ENCODE peak calls at places on chromosomes 1 and 21, in four cellular contexts. D is GM12878, X is HepG2, O is K562. R is an unnamed sample.

GRCh38 chr1:152220166-152221163 is 3.5 kb downstream of the HRNR start:
- DNase-seq in O (no peak), X (no peak), D (no peak), R (no peak)

GRCh38 chr1:151156515-151156819 is at the start of gene TNFAIP8L2:
- DNase-seq in X (no peak), D (peak), O (peak), R (no peak)

GRCh38 chr1:75792091-75792490 is 4.6 kb upstream of the MSH4 start:
- DNase-seq in D (no peak), O (no peak), X (no peak), R (no peak)

GRCh38 chr1:229003233-229004031 is 267.5 kb upstream of the RAB4A start:
- DNase-seq in X (peak), D (no peak), O (peak), R (no peak)

GRCh38 chr1:25610822-25611630 is 5.6 kb upstream of the MAN1C1 start:
- DNase-seq in D (no peak), X (no peak), O (no peak), R (no peak)

GRCh38 chr1:194568610-194569009 is 1382.2 kb upstream of the B3GALT2 start:
- DNase-seq in D (no peak), X (no peak), O (no peak), R (no peak)

GRCh38 chr21:41322496-41323382 is 6.1 kb downstream of the FAM3B start:
- DNase-seq in D (no peak), O (no peak), X (peak), R (no peak)

GRCh38 chr1:178311164-178311563 is 185.6 kb downstream of the CLEC20A start:
- DNase-seq in O (no peak), D (no peak), X (no peak), R (no peak)

GRCh38 chr1:110383311-110383990 is 7.4 kb downstream of the SLC16A4 start:
- DNase-seq in X (no peak), D (no peak), O (no peak), R (no peak)

GRCh38 chr1:14598498-14599172 is at the start of gene KAZN:
- DNase-seq in X (no peak), O (peak), D (no peak), R (peak)

DNA sequence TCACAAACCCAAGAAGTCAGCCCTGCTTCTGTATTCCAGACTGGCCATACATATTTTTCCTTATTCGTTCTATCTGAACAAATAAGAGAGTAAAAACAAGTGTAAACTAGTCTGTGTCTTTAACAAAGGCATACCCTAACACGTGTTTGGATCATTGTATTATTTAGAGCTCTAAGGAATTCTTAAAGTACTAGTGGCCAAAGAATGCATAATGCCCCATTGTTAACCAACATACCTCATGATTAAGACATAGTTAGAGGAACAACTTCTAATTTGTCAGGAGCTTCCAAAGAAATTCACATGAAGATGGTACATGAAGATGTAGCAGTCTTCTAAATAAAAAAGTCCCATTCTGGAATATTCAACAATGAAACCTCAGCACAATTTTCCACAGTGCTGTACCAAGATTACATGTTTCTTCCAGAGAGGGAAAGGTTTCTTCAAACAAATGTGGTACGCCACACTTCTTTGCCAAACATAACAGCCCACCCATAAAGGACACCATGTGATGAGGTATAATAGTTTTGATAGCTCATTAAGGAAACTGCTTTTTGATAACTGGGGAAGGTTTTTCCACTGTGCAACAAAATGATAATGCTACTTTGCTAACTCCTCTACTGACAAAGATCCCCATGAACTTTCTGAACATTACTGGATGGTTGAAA is 5.0 kb downstream of the PALMD start:
- DNase-seq in O (no peak), D (no peak), X (no peak), R (no peak)
- TF ChIP-seq ATF2 in O (no peak), D (no peak), X (no peak), R (no peak)

GRCh38 chr1:17149771-17150170 is 30.5 kb upstream of the PADI2 start:
- DNase-seq in O (no peak), X (no peak), D (no peak), R (no peak)

GRCh38 chr1:17143760-17144159 is 24.5 kb upstream of the PADI2 start:
- DNase-seq in O (no peak), D (no peak), X (no peak), R (no peak)

DNA sequence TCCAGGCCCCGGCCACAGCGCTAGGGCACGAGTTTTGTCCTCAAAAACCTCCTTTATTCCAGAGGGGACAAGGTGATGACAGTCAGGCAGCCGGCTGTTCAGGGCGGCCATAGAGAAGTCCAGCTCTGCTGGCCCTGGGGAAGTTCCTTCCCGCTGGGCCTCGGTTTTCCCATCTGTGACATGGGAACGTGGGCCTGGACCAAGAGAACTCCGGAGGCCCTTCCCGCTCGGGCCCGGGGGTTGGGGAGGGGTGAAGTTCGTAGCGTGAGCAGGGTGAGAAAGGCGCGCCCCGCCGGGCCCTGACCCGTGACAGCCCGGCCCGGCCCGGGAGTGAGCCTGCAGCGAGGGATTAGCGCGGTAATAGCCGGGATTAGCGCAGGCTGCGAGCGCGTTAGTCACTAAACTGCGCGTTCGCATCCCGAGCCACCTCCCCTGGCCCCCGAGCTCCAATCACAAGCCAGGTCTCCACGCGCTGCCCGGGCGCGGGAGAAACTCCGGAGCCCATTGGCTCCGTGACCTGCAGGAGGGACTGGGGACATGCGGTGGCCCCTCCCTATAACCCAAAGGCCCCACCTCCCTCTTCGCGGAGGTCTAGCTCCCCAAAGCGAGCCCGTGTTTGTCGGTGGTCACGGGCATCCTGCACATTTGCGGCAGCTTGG is 29.8 kb upstream of the PADI2 start:
- DNase-seq in D (no peak), O (peak), X (no peak), R (no peak)
- TF ChIP-seq EZH2 in D (no peak), O (no peak), X (no peak), R (no peak)

GRCh38 chr1:30778156-30778978 is 20.8 kb upstream of the LAPTM5 start:
- DNase-seq in X (no peak), D (no peak), O (peak), R (no peak)
- TF ChIP-seq ATF2 in X (no peak), D (no peak), O (no peak), R (no peak)

GRCh38 chr1:116153692-116154031 is 42.5 kb downstream of the MAB21L3 start:
- DNase-seq in X (no peak), D (no peak), O (no peak), R (no peak)

GRCh38 chr1:116152577-116152943 is 41.4 kb downstream of the MAB21L3 start:
- DNase-seq in O (no peak), D (no peak), X (no peak), R (no peak)

GRCh38 chr1:116152950-116153691 is 41.9 kb downstream of the MAB21L3 start:
- DNase-seq in O (no peak), X (peak), D (no peak), R (no peak)

GRCh38 chr1:116157096-116157495 is 45.9 kb downstream of the MAB21L3 start:
- DNase-seq in D (no peak), X (no peak), O (no peak), R (no peak)

GRCh38 chr1:116154536-116154935 is 43.3 kb downstream of the MAB21L3 start:
- DNase-seq in O (no peak), X (no peak), D (no peak), R (no peak)
- TF ChIP-seq EZH2 in O (no peak), X (no peak), D (no peak), R (no peak)

GRCh38 chr1:85340427-85340826 is 64.0 kb upstream of the BCL10 start:
- DNase-seq in X (no peak), O (no peak), D (no peak), R (no peak)
- TF ChIP-seq ATF2 in X (no peak), O (no peak), D (no peak), R (no peak)

DNA sequence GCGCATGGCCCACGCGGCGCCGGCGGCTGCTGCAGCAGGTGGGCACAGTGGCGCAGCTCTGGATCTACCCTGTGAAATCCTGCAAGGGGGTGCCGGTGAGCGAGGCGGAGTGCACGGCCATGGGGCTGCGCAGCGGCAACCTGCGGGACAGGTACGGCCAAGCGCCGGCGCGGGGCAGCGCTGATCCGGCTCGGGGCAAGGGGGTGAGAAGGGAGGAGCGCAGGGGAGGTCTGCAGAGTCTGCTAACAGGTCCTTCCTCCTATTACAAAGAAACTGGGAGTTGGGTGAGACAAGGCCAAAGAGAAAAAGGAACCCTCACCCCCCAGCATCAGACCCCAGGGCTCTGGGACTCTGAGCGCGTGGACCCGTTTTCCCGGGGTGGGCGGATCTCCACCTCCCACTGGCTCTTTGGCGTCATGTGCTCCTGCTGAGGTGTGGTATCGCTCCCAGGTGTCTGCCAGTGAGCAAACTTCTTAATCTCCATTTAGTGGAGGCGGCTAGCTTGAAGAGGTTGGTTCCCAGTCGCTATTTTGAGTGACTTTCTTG is 429 bp downstream of the MTARC1 start:
- DNase-seq in X (peak), O (no peak), D (no peak), R (no peak)
- TF ChIP-seq EZH2 in X (no peak), O (no peak), D (no peak), R (no peak)

GRCh38 chr1:163320891-163321290 is 863 bp upstream of the NUF2 start:
- DNase-seq in X (peak), D (no peak), O (no peak), R (no peak)

GRCh38 chr1:163321311-163322305 is at the start of gene NUF2:
- DNase-seq in X (peak), D (peak), O (peak), R (peak)

GRCh38 chr1:163315773-163316374 is 5.9 kb upstream of the NUF2 start:
- DNase-seq in O (no peak), X (peak), D (no peak), R (no peak)
- TF ChIP-seq ATF2 in O (no peak), X (no peak), D (no peak), R (no peak)

GRCh38 chr1:58031416-58031815 is 515.1 kb downstream of the OMA1 start:
- DNase-seq in D (no peak), X (no peak), O (no peak), R (no peak)
- TF ChIP-seq EZH2 in D (no peak), X (no peak), O (no peak), R (no peak)

GRCh38 chr1:8661185-8662110 is 156.0 kb downstream of the RERE start:
- DNase-seq in X (no peak), D (peak), O (no peak), R (no peak)
- TF ChIP-seq ATF2 in X (no peak), D (peak), O (no peak), R (no peak)

R was measured in H1.